ENCODE peak calls at places on chromosomes 2 and 18, in six cellular contexts. S, I, Q, X, A and C are unnamed samples.

GRCh38 chr2:45715601-45716379 is 64.3 kb downstream of the PRKCE start:
- DNase-seq in S (no peak), I (no peak), Q (no peak), X (no peak), A (no peak), C (no peak)

GRCh38 chr2:165219491-165219890 is 15.6 kb upstream of the SCN3A start:
- DNase-seq in S (no peak), I (no peak), Q (no peak), X (no peak), A (no peak), C (no peak)

GRCh38 chr2:8086796-8087479 is 594.9 kb upstream of the ID2 start:
- DNase-seq in S (no peak), I (no peak), Q (peak), X (no peak), A (no peak), C (no peak)

GRCh38 chr2:9846554-9846953 is 3.3 kb downstream of the TAF1B start:
- DNase-seq in S (no peak), I (no peak), Q (peak), X (no peak), A (no peak), C (no peak)

GRCh38 chr2:61443342-61444041 is 27.4 kb downstream of the USP34 start:
- DNase-seq in S (no peak), I (no peak), Q (no peak), X (no peak), A (no peak), C (no peak)

GRCh38 chr2:40095003-40095402 is 315.9 kb upstream of the THUMPD2 start:
- DNase-seq in S (no peak), I (no peak), Q (peak), X (no peak), A (no peak), C (no peak)

GRCh38 chr18:79397830-79398761 is 2.4 kb downstream of the NFATC1 start:
- DNase-seq in S (no peak), I (no peak), Q (no peak), X (no peak), A (peak), C (no peak)

GRCh38 chr2:113979172-113980128 is 89.6 kb downstream of the ACTR3 start:
- DNase-seq in S (no peak), I (peak), Q (no peak), X (no peak), A (no peak), C (no peak)

GRCh38 chr2:178330175-178331021 is 120.6 kb downstream of the PRKRA start:
- DNase-seq in S (no peak), I (no peak), Q (no peak), X (no peak), A (no peak), C (no peak)

GRCh38 chr18:10726198-10727068 is 200.6 kb downstream of the NAPG start:
- DNase-seq in S (no peak), I (no peak), Q (no peak), X (no peak), A (no peak), C (peak)

GRCh38 chr2:237281900-237282306 is 132.1 kb downstream of the COL6A3 start:
- DNase-seq in S (no peak), I (no peak), Q (peak), X (no peak), A (no peak), C (no peak)

GRCh38 chr2:21111012-21111411 is 12.8 kb upstream of the TDRD15 start:
- DNase-seq in S (no peak), I (no peak), Q (no peak), X (no peak), A (no peak), C (no peak)

GRCh38 chr18:42545825-42546224 is 569.7 kb downstream of the RIT2 start:
- DNase-seq in S (no peak), I (no peak), Q (peak), X (no peak), A (no peak), C (no peak)

GRCh38 chr2:108396845-108397244 is 19.1 kb downstream of the SULT1C4 start:
- DNase-seq in S (no peak), I (no peak), Q (peak), X (no peak), A (no peak), C (no peak)

GRCh38 chr2:1051585-1051984 is 100.9 kb downstream of the SNTG2 start:
- DNase-seq in S (no peak), I (no peak), Q (no peak), X (no peak), A (no peak), C (no peak)

GRCh38 chr2:74499269-74499939 is at the start of gene LBX2:
- DNase-seq in S (no peak), I (no peak), Q (no peak), X (no peak), A (no peak), C (no peak)

GRCh38 chr2:1795842-1796580 is 51.7 kb upstream of the PXDN start:
- DNase-seq in S (no peak), I (no peak), Q (no peak), X (no peak), A (no peak), C (no peak)

GRCh38 chr2:47239119-47239969 is 84.2 kb upstream of the STPG4 start:
- DNase-seq in S (no peak), I (no peak), Q (no peak), X (no peak), A (no peak), C (no peak)

GRCh38 chr2:66508358-66509071 is 73.6 kb downstream of the MEIS1 start:
- DNase-seq in S (no peak), I (no peak), Q (peak), X (no peak), A (no peak), C (peak)

GRCh38 chr2:84823788-84824187 is 57.1 kb downstream of the TRABD2A start:
- DNase-seq in S (no peak), I (no peak), Q (no peak), X (no peak), A (no peak), C (no peak)

GRCh38 chr2:226720948-226721347 is 78.7 kb downstream of the IRS1 start:
- DNase-seq in S (no peak), I (no peak), Q (no peak), X (no peak), A (no peak), C (no peak)

GRCh38 chr2:45855374-45855773 is 203.9 kb downstream of the PRKCE start:
- DNase-seq in S (peak), I (no peak), Q (peak), X (no peak), A (no peak), C (no peak)

GRCh38 chr18:6881034-6881800 is 151.7 kb downstream of the ARHGAP28 start:
- DNase-seq in S (no peak), I (peak), Q (peak), X (no peak), A (no peak), C (no peak)

GRCh38 chr2:136056077-136056688 is 61.8 kb downstream of the CXCR4 start:
- DNase-seq in S (no peak), I (no peak), Q (no peak), X (no peak), A (no peak), C (no peak)

GRCh38 chr2:70242552-70242951 is 5.9 kb downstream of the TIA1 start:
- DNase-seq in S (no peak), I (no peak), Q (no peak), X (no peak), A (no peak), C (no peak)
- TF ChIP-seq POLR2A in S (no peak), I (no peak), Q (no peak), X (no peak), A (no peak), C (no peak)

GRCh38 chr2:59969161-59969560 is 584.3 kb downstream of the BCL11A start:
- DNase-seq in S (no peak), I (no peak), Q (no peak), X (no peak), A (no peak), C (no peak)

GRCh38 chr2:59974051-59974766 is 579.2 kb downstream of the BCL11A start:
- DNase-seq in S (no peak), I (no peak), Q (no peak), X (no peak), A (no peak), C (no peak)
- H3K27ac ChIP-seq in S (no peak), I (peak), Q (no peak), X (no peak), A (no peak), C (no peak)

GRCh38 chr2:70142590-70143313 is 48.1 kb downstream of the C2orf42 start:
- DNase-seq in S (peak), I (peak), Q (peak), X (peak), A (peak), C (peak)
- TF ChIP-seq POLR2A in S (peak), I (peak), Q (peak), X (peak), A (peak), C (peak)

DNA sequence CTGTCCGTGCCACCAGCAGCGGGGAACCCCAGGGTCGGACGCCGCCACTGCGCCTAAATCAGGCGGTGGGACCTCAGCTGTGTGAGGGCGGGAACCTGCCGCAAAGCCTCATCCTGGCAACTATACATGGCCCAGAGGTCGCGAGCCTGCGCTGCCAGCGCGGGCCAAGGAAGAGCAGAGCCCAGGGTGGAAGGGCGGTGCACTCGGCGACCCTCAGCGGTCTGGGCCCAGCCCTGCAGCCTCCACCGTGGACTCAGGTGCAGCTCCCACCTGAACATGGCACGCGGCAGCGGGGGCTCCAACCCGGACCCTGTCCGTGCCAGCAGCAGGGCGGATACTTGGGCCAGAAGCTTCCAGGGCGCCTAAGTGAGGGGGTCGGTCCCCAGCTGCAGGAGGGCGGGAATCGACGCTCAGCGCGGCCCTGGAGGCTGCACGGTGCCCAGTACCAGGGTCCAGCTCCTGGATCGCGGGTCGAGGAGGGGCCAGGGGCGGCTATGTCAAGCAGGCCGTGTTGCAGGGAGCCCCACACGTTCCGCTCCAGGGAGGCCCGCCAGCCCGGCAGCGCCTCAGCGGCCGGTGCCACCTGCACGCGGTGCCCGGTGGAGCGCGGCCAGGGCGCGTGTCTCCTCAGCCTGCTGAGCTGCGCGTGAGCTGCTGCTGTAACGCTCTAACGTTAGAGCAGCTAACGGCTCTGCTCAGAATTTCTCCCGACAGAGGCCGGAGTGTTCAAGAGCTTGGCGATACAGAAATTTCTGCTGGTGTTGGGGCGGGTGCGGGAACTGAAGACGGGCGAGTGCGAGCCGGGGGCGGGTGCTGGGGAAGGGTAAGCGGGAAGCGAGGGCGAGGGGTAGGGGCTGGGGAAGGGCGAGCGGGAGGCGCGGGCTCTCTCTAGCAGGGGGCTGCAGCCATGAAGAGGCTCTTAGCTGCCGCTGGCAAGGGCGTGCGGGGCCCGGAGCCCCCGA is at the start of gene ANKRD30B:
- DNase-seq in S (no peak), I (no peak), Q (no peak), X (no peak), A (no peak), C (no peak)
- H3K27ac ChIP-seq in S (no peak), I (no peak), Q (no peak), X (no peak), A (no peak), C (peak)

GRCh38 chr2:159123786-159124185 is 155.3 kb downstream of the TANC1 start:
- DNase-seq in S (no peak), I (no peak), Q (no peak), X (no peak), A (no peak), C (no peak)

GRCh38 chr2:159124931-159125467 is 156.6 kb downstream of the TANC1 start:
- DNase-seq in S (no peak), I (no peak), Q (no peak), X (peak), A (no peak), C (no peak)

GRCh38 chr2:159126653-159127052 is 158.2 kb downstream of the TANC1 start:
- DNase-seq in S (no peak), I (no peak), Q (peak), X (no peak), A (no peak), C (no peak)

GRCh38 chr2:159125858-159126257 is 157.4 kb downstream of the TANC1 start:
- DNase-seq in S (no peak), I (no peak), Q (no peak), X (no peak), A (no peak), C (no peak)

GRCh38 chr2:159124441-159124911 is 156.0 kb downstream of the TANC1 start:
- DNase-seq in S (peak), I (no peak), Q (peak), X (peak), A (no peak), C (peak)
- TF ChIP-seq POLR2A in S (no peak), I (no peak), Q (no peak), X (no peak), A (no peak), C (no peak)

DNA sequence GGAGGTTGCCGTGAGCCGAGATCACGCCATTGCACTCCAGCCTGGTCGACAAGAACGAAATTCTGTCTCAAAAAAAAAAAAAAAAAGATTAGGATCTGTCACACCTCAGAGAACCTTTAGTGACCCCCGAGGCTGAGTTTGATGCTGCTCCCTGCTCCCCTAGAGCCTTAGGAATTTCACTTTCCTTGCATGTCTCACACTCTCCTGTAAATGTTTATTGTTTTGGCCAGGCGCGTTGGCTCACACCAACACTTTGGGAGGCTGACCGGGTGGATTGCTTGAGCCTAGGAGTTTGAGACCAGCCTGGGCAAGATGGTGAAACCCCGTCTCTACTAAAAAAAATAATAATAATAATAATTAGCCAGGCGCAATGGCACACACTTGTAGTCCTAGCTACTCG is 31.5 kb downstream of the SRSF7 start:
- DNase-seq in S (no peak), I (no peak), Q (no peak), X (no peak), A (no peak), C (no peak)
- H3K27ac ChIP-seq in S (no peak), I (peak), Q (no peak), X (peak), A (peak), C (no peak)

GRCh38 chr2:156334496-156335478 is 2.3 kb upstream of the NR4A2 start:
- DNase-seq in S (peak), I (peak), Q (peak), X (peak), A (peak), C (peak)
- TF ChIP-seq POLR2A in S (peak), I (peak), Q (peak), X (peak), A (peak), C (peak)

GRCh38 chr2:190961918-190962487 is 52.0 kb downstream of the STAT1 start:
- DNase-seq in S (no peak), I (no peak), Q (no peak), X (no peak), A (no peak), C (no peak)
- H3K27ac ChIP-seq in S (no peak), I (no peak), Q (no peak), X (no peak), A (no peak), C (no peak)

DNA sequence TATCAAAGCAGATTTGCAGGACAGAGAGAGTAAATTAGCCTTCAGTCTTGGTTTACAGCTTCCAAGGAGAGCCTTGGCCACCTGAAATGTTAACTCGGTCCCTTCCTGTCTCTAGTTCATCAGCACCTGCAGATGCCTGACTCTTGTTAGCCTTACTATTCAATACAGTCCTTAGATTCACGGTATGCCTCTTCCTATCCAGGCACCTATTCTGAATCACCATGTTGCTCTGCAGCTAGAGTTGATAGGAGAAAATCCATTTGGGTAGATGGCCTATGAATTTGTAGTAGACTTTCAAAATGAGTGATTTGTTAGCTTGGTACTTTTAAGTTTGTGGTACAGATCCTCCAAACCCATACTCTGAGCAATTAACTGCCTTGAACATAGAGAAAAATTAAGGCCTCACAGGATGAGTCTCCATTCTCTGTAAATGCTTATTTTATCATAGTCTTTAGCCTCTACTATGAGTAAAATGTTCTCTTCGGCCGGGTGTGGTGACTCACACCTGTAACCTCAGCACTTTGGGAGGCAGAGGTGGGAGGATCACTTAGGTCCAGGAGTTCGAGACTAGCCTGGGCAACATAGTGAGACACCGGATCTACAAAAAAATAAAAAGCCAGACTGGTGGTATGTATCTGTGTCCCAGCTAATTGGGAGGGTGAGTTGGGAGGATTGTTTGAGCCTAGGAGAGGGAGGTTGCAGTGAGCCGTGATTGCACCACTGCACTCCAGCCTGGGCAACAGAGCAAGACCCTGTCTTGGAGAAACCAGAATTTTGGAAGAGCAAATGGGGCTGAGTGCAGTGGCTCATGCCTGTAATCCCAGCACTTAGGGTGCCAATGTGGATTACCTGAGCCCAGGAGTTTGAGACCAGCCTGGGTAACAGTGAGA is 32.9 kb downstream of the PTCD3 start:
- DNase-seq in S (no peak), I (no peak), Q (no peak), X (no peak), A (no peak), C (no peak)
- TF ChIP-seq POLR2A in S (no peak), I (no peak), Q (no peak), X (no peak), A (no peak), C (no peak)

DNA sequence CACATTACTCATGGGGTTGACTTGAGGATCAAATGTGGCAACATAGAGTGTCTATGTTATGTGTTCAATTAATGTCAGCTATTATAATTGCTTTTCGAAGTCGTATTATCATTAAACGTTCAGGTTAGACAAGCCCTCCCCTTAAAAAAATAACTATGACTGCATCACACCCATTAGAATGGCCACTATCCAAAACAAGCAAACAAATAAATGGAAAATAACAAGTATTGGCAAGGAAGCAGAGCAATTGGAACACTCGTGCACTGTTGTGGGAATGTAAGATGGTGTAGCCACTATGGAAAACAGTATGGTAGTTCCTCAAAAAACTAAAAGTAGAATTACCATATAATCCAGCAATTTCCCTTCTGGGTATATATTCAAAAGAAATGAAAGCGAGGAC is 10.0 kb upstream of the CTIF start:
- DNase-seq in S (no peak), I (no peak), Q (no peak), X (no peak), A (no peak), C (no peak)
- H3K27ac ChIP-seq in S (no peak), I (no peak), Q (no peak), X (no peak), A (no peak), C (no peak)